ENCODE peak calls at places on chromosomes 12 and 14, in six cellular contexts. Q is H9, O is neuronal stem cell, I is trophoblast cell, C is H1, H is mesenchymal stem cell. R is an unnamed sample.

GRCh38 chr12:40903040-40903439 is 210.8 kb downstream of the CNTN1 start:
- DNase-seq in Q (no peak), H (no peak), O (no peak), C (no peak), I (no peak), R (no peak)

GRCh38 chr12:79689041-79689476 is 1.7 kb downstream of the PAWR start:
- DNase-seq in I (no peak), C (no peak), O (no peak), H (no peak), Q (no peak), R (no peak)

GRCh38 chr14:48563465-48563864 is 888.1 kb upstream of the MDGA2 start:
- DNase-seq in I (peak; percentile 74), H (no peak), O (no peak), C (no peak), Q (peak; percentile 90), R (peak; percentile 22)

GRCh38 chr12:76587428-76588178 is 28.0 kb upstream of the OSBPL8 start:
- DNase-seq in C (no peak), Q (no peak), I (no peak), H (peak; percentile 23), O (no peak), R (peak; percentile 1)

GRCh38 chr14:51836417-51836816 is 24.0 kb upstream of the GNG2 start:
- DNase-seq in I (no peak), O (no peak), C (no peak), Q (no peak), H (no peak), R (no peak)

GRCh38 chr12:108560321-108560721 is 652 bp downstream of the SART3 start:
- DNase-seq in H (peak; percentile 64), Q (no peak), O (no peak), C (no peak), I (peak; percentile 16), R (peak; percentile 64)

GRCh38 chr14:76514599-76514998 is 138.7 kb downstream of the ESRRB start:
- DNase-seq in C (no peak), Q (no peak), O (no peak), H (no peak), I (peak; percentile 68), R (peak; percentile 2)

GRCh38 chr12:108597559-108598471 is at the start of gene TMEM119:
- DNase-seq in I (no peak), H (peak; percentile 79), O (no peak), Q (no peak), C (no peak), R (peak; percentile 37)

GRCh38 chr12:104626069-104626690 is 169.4 kb downstream of the CHST11 start:
- DNase-seq in C (no peak), O (no peak), I (no peak), H (no peak), Q (no peak), R (no peak)

GRCh38 chr14:93549578-93549977 is 118.8 kb downstream of the UNC79 start:
- DNase-seq in O (no peak), Q (no peak), H (no peak), I (no peak), C (no peak), R (no peak)

GRCh38 chr12:20798561-20798960 is 11.9 kb upstream of the SLCO1B3 start:
- DNase-seq in Q (no peak), I (peak; percentile 14), H (peak; percentile 0), C (no peak), O (no peak), R (no peak)

GRCh38 chr14:103549361-103550311 is 12.8 kb downstream of the BAG5 start:
- DNase-seq in O (no peak), H (no peak), I (no peak), C (no peak), Q (no peak), R (no peak)

GRCh38 chr14:76950043-76951020 is 78.2 kb downstream of the IRF2BPL start:
- DNase-seq in O (no peak), H (peak; percentile 48), Q (no peak), I (peak; percentile 53), C (no peak), R (peak; percentile 44)

GRCh38 chr12:85657836-85658235 is 178.4 kb downstream of the RASSF9 start:
- DNase-seq in H (no peak), Q (no peak), O (no peak), C (no peak), I (no peak), R (no peak)

GRCh38 chr12:112908548-112908947 is 1.8 kb downstream of the OAS1 start:
- DNase-seq in C (no peak), O (no peak), Q (no peak), H (no peak), I (no peak), R (no peak)

GRCh38 chr12:15152864-15153263 is 68.4 kb downstream of the RERG start:
- DNase-seq in C (no peak), I (peak; percentile 17), O (no peak), H (peak; percentile 91), Q (no peak), R (peak; percentile 30)

GRCh38 chr12:51177897-51178296 is 5.0 kb upstream of the TFCP2 start:
- DNase-seq in Q (no peak), O (no peak), I (no peak), H (no peak), C (no peak), R (no peak)

GRCh38 chr12:58668831-58669230 is 251.5 kb downstream of the LRIG3 start:
- DNase-seq in C (no peak), I (no peak), H (peak; percentile 1), O (no peak), Q (no peak), R (peak; percentile 39)

GRCh38 chr14:75539165-75539561 is 16.9 kb downstream of the BATF start:
- DNase-seq in H (no peak), Q (no peak), I (peak; percentile 48), C (no peak), O (no peak), R (no peak)

GRCh38 chr12:115402443-115403170 is 718.6 kb upstream of the TBX3 start:
- DNase-seq in I (no peak), C (no peak), H (no peak), O (no peak), Q (no peak), R (peak; percentile 56)

GRCh38 chr14:74019743-74020142 is 594 bp downstream of the BBOF1 start:
- DNase-seq in Q (no peak), C (no peak), I (peak; percentile 13), O (no peak), H (peak; percentile 74), R (peak; percentile 60)

GRCh38 chr12:121003650-121004049 is 12.6 kb downstream of the C12orf43 start:
- DNase-seq in I (no peak), Q (peak; percentile 73), C (peak; percentile 69), O (no peak), H (no peak), R (no peak)

GRCh38 chr12:106246891-106247730 is 709 bp downstream of the CKAP4 start:
- DNase-seq in O (peak; percentile 59), I (peak; percentile 76), H (peak; percentile 74), C (peak; percentile 63), Q (no peak), R (peak; percentile 61)

GRCh38 chr12:19830461-19830860 is 391.2 kb downstream of the AEBP2 start:
- DNase-seq in O (no peak), C (no peak), I (no peak), H (peak; percentile 59), Q (no peak), R (no peak)

GRCh38 chr14:63974176-63974575 is 121.4 kb downstream of the SYNE2 start:
- DNase-seq in O (no peak), I (no peak), H (no peak), Q (no peak), C (no peak), R (no peak)
- H3K14ac ChIP-seq in O (no peak overlapping the region), I (no peak overlapping the region), H (no peak overlapping the region), Q (no peak overlapping the region), C (no peak overlapping the region), R (no peak overlapping the region)

DNA sequence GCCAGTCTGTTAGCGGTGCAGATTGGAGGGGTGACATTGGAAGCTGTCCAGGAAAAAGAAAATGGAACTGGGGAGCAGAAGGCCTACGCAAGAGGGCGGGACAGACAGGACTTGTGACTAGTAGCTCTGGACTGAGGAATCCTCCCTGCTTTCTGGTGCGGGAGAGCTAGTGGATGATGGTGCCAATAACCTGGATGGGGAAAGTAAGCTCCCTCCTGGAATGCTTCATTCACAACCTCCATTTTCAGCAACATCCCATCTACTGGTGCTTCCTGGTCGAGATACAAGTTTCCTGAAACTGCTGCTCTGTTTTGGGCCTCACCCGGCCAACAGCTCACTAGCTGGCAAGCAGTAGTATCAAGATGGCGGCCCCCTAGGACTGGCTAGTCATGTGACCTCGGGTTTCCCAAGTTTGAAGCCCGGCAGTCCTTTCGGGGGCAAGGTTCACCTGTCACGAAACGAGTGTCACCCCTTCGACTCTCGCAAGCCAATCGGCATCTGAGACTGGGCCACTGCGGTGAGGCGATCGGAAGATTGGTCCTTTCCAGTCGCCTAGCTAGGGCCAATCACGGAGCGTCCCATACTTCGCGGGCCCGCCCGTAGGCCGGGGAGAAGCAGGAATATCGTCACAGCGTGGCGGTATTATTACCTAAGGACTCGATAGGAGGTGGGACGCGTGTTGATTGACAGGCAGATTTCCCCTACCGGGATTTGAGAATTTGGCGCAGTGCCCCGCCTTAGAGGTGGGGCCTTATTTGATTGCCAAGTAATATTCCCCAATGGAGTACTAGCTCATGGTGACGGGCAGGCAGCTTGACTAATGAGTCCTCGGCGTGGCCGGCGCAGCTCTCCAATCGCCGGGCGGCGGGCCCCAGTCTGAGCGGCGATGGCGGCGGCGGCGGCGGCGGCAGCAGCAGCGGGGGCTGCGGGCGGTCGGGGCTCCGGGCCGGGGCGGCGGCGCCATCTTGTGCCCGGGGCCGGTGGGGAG is at the start of gene PABPN1:
- DNase-seq in H (peak; percentile 100), Q (peak; percentile 100), I (peak; percentile 100), C (peak; percentile 94), O (peak; percentile 100), R (peak; percentile 100)
- H3K23ac ChIP-seq in H (no peak within 1 kb of the TSS), Q (no peak within 1 kb of the TSS), I (no peak within 1 kb of the TSS), C (no peak within 1 kb of the TSS), O (peak within 1 kb of the TSS; percentile 10), R (peak within 1 kb of the TSS; percentile 98)

DNA sequence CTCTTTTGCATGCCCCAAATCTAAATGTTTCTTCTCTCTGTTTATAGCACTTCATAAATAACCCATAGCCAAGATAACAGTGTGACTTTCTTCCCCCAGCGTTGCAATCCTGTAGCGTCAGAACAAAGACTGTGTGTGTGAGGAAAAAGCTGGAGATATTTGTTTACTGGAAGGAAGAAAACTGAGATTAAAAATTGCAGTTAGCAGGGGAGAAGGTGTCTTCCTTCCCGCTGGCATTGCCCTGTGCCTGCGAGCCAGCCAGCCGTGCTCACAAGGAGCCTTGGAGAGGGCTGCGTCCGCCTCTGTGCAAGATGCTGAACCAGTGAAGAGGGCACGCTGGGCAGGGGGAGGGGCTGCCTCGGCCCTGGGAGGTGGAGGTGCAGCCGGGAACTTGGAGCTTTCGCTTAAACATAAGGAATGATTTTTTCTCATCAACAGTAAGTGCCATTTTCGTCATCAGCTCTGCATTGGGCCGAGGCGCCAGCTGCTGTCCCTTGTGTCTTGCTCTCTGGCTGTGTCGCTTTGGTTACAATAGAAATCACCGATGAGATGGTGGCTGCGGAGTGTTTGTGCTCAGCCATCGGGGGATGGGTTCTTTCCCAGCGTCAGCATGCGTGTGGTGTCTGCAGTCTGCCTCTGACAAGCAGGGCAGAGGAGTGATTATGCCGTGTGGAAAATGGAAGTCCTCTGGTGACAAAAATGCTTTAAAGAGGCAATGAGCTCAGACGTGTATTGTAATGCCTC is 97.3 kb downstream of the ESR2 start:
- DNase-seq in I (no peak), Q (peak; percentile 67), H (peak; percentile 93), O (peak; percentile 51), C (peak; percentile 78), R (peak; percentile 64)
- H3K14ac ChIP-seq in I (no peak overlapping the region), Q (peak overlapping the region; percentile 46), H (no peak overlapping the region), O (no peak overlapping the region), C (no peak overlapping the region), R (peak overlapping the region; percentile 39)

DNA sequence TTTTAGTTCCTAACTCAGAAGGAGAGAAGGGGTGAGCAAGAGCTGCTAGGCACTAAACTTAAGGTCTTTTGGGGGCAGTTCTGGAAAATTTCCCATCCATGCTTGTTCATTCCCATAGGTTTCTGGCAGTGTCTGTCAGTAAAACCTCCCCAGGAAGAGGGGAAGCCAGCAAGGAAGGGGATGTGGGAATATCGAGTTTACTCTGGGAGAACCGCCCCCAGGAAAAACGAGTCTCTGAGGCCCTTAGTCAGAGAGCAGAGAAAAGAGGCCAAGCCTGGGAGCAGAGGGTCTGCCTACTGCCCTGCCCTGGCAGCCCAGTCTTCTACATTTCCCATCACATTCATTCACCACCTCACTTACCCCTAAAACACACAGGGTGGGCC is 55.9 kb downstream of the TMCC3 start:
- DNase-seq in C (no peak), I (no peak), Q (no peak), H (no peak), O (no peak), R (no peak)
- H3K23ac ChIP-seq in C (no peak overlapping the region), I (no peak overlapping the region), Q (no peak overlapping the region), H (no peak overlapping the region), O (no peak overlapping the region), R (no peak overlapping the region)